ENCODE peak calls at places on chromosomes 16 and 17, in eight cellular contexts. C is cardiac fibroblast, K is C1 segment of cervical spinal cord, N is WTC11, S is Calu3, Q is posterior cingulate gyrus, H is ELR, X is AG10803. M is an unnamed sample.

GRCh38 chr17:82250868-82251500 is 22.1 kb downstream of the SLC16A3 start:
- DNase-seq in C (no peak), K (no peak), N (no peak), S (no peak), Q (no peak), H (no peak), X (no peak), M (no peak)

GRCh38 chr16:29940656-29941055 is 14.6 kb upstream of the KCTD13 start:
- DNase-seq in C (peak), K (no peak), N (no peak), S (no peak), Q (no peak), H (no peak), X (no peak), M (no peak)

GRCh38 chr17:5418858-5419355 is 555 bp downstream of the NUP88 start:
- DNase-seq in C (peak), K (no peak), N (no peak), S (peak), Q (no peak), H (peak), X (no peak), M (peak)

GRCh38 chr16:88622866-88623265 is 15.5 kb upstream of the IL17C start:
- DNase-seq in C (no peak), K (no peak), N (no peak), S (no peak), Q (no peak), H (no peak), X (no peak), M (no peak)

GRCh38 chr17:78390241-78391050 is 12.0 kb downstream of the PGS1 start:
- DNase-seq in C (peak), K (no peak), N (no peak), S (no peak), Q (no peak), H (peak), X (peak), M (peak)

GRCh38 chr16:17404903-17405691 is 65.7 kb downstream of the XYLT1 start:
- DNase-seq in C (peak), K (peak), N (no peak), S (no peak), Q (peak), H (peak), X (peak), M (no peak)

GRCh38 chr17:219696-220095 is 38.2 kb upstream of the DOC2B start:
- DNase-seq in C (no peak), K (no peak), N (no peak), S (no peak), Q (peak), H (no peak), X (no peak), M (no peak)

GRCh38 chr16:6157806-6158205 is 1060.2 kb upstream of the EEF2KMT start:
- DNase-seq in C (no peak), K (no peak), N (no peak), S (no peak), Q (no peak), H (no peak), X (no peak), M (no peak)

GRCh38 chr16:49350265-49351103 is 23.1 kb upstream of the C16orf78 start:
- DNase-seq in C (peak), K (peak), N (peak), S (peak), Q (peak), H (peak), X (peak), M (peak)

GRCh38 chr16:70740919-70741778 is 55.3 kb upstream of the MTSS2 start:
- DNase-seq in C (peak), K (no peak), N (no peak), S (no peak), Q (no peak), H (peak), X (peak), M (no peak)

GRCh38 chr16:2843526-2843925 is 13.4 kb downstream of the ZG16B start:
- DNase-seq in C (no peak), K (no peak), N (no peak), S (no peak), Q (no peak), H (no peak), X (no peak), M (no peak)